ENCODE peak calls at places on chromosome 5, in nine cellular contexts. X, M, S, C, B, Z, H, J and N are unnamed samples.

GRCh38 chr5:173740400-173740799 is 124.0 kb upstream of the BOD1 start:
- DNase-seq in X (no peak), M (no peak), S (no peak), C (no peak), B (no peak), Z (no peak), H (no peak), J (no peak), N (no peak)

GRCh38 chr5:141637693-141638419 is 1.1 kb downstream of the RELL2 start:
- DNase-seq in X (peak), M (peak), S (peak), C (peak), B (no peak), Z (peak), H (peak), J (no peak), N (peak)

GRCh38 chr5:80956272-80956671 is 3.9 kb upstream of the RASGRF2 start:
- DNase-seq in X (no peak), M (no peak), S (no peak), C (no peak), B (no peak), Z (no peak), H (no peak), J (no peak), N (no peak)

GRCh38 chr5:8060235-8061139 is 191.5 kb downstream of the MTRR start:
- DNase-seq in X (no peak), M (no peak), S (no peak), C (no peak), B (no peak), Z (no peak), H (no peak), J (no peak), N (no peak)

GRCh38 chr5:108749130-108749861 is 1.6 kb downstream of the FER start:
- DNase-seq in X (peak), M (no peak), S (no peak), C (peak), B (no peak), Z (peak), H (no peak), J (peak), N (peak)

GRCh38 chr5:109880907-109881685 is 191.4 kb downstream of the MAN2A1 start:
- DNase-seq in X (no peak), M (no peak), S (no peak), C (no peak), B (no peak), Z (no peak), H (no peak), J (no peak), N (peak)

GRCh38 chr5:9815051-9815450 is 184.9 kb upstream of the TAS2R1 start:
- DNase-seq in X (no peak), M (no peak), S (no peak), C (no peak), B (no peak), Z (no peak), H (no peak), J (no peak), N (no peak)

GRCh38 chr5:150210644-150211043 is 20.8 kb downstream of the SLC6A7 start:
- DNase-seq in X (no peak), M (no peak), S (no peak), C (no peak), B (no peak), Z (no peak), H (no peak), J (no peak), N (no peak)

GRCh38 chr5:143026380-143026779 is 256.2 kb downstream of the ARHGAP26 start:
- DNase-seq in X (no peak), M (no peak), S (no peak), C (no peak), B (no peak), Z (no peak), H (no peak), J (no peak), N (no peak)

GRCh38 chr5:14807471-14807870 is 64.1 kb downstream of the ANKH start:
- DNase-seq in X (no peak), M (no peak), S (no peak), C (no peak), B (no peak), Z (no peak), H (no peak), J (no peak), N (no peak)

GRCh38 chr5:757931-758697 is 26.4 kb downstream of the ZDHHC11B start:
- DNase-seq in X (no peak), M (peak), S (peak), C (no peak), B (no peak), Z (peak), H (no peak), J (no peak), N (no peak)

GRCh38 chr5:93789173-93790070 is 48.0 kb upstream of the POU5F2 start:
- DNase-seq in X (no peak), M (no peak), S (no peak), C (no peak), B (peak), Z (no peak), H (peak), J (peak), N (peak)

GRCh38 chr5:53114988-53115387 is 5.4 kb upstream of the MOCS2 start:
- DNase-seq in X (no peak), M (no peak), S (no peak), C (no peak), B (peak), Z (no peak), H (peak), J (peak), N (no peak)

GRCh38 chr5:63960646-63961045 is 1.6 kb downstream of the HTR1A start:
- DNase-seq in X (no peak), M (no peak), S (no peak), C (peak), B (no peak), Z (no peak), H (no peak), J (no peak), N (no peak)

GRCh38 chr5:14405706-14406553 is 175.7 kb upstream of the OTULINL start:
- DNase-seq in X (no peak), M (no peak), S (no peak), C (no peak), B (no peak), Z (no peak), H (peak), J (no peak), N (no peak)

GRCh38 chr5:119336262-119336661 is 19.6 kb upstream of the TNFAIP8 start:
- DNase-seq in X (no peak), M (no peak), S (no peak), C (no peak), B (no peak), Z (no peak), H (no peak), J (no peak), N (no peak)